ENCODE peak calls at places on chromosomes 12 and 14, in nine cellular contexts. One of them, this sample, is unnamed.

GRCh38 chr12:51852404-51853137 is 4.1 kb upstream of the FIGNL2 start:
- DNase-seq in tibial artery: no peak
- DNase-seq in activated CD4-positive, alpha-beta T cell treated with anti-CD3 and anti-CD28 coated beads, Interleukin-2, amount 50 U/mL, for 24 hours: no peak
- DNase-seq in ureter: no peak
- DNase-seq in H7: peak; percentile 58
- DNase-seq in left ventricle myocardium inferior: no peak
- DNase-seq in cardiac muscle cell: no peak
- DNase-seq in HEK293T: no peak
- DNase-seq in nucleus accumbens: no peak
- DNase-seq in this sample: no peak

GRCh38 chr12:120914794-120915193 is 10.6 kb upstream of the SPPL3 start:
- DNase-seq in nucleus accumbens: no peak
- DNase-seq in ureter: no peak
- DNase-seq in tibial artery: no peak
- DNase-seq in left ventricle myocardium inferior: no peak
- DNase-seq in cardiac muscle cell: no peak
- DNase-seq in HEK293T: no peak
- DNase-seq in H7: no peak
- DNase-seq in activated CD4-positive, alpha-beta T cell treated with anti-CD3 and anti-CD28 coated beads, Interleukin-2, amount 50 U/mL, for 24 hours: no peak
- DNase-seq in this sample: no peak

GRCh38 chr14:89660183-89660582 is 243.2 kb upstream of the FOXN3 start:
- DNase-seq in left ventricle myocardium inferior: no peak
- DNase-seq in H7: no peak
- DNase-seq in HEK293T: no peak
- DNase-seq in nucleus accumbens: no peak
- DNase-seq in activated CD4-positive, alpha-beta T cell treated with anti-CD3 and anti-CD28 coated beads, Interleukin-2, amount 50 U/mL, for 24 hours: no peak
- DNase-seq in ureter: no peak
- DNase-seq in cardiac muscle cell: peak; percentile 39
- DNase-seq in tibial artery: no peak
- DNase-seq in this sample: no peak

GRCh38 chr12:92297932-92298681 is 152.5 kb upstream of the BTG1 start:
- DNase-seq in activated CD4-positive, alpha-beta T cell treated with anti-CD3 and anti-CD28 coated beads, Interleukin-2, amount 50 U/mL, for 24 hours: no peak
- DNase-seq in ureter: no peak
- DNase-seq in tibial artery: peak; percentile 33
- DNase-seq in nucleus accumbens: no peak
- DNase-seq in cardiac muscle cell: no peak
- DNase-seq in left ventricle myocardium inferior: no peak
- DNase-seq in HEK293T: no peak
- DNase-seq in H7: no peak
- DNase-seq in this sample: no peak

GRCh38 chr12:52608826-52609630 is 7.8 kb upstream of the KRT72 start:
- DNase-seq in H7: no peak
- DNase-seq in activated CD4-positive, alpha-beta T cell treated with anti-CD3 and anti-CD28 coated beads, Interleukin-2, amount 50 U/mL, for 24 hours: no peak
- DNase-seq in cardiac muscle cell: no peak
- DNase-seq in HEK293T: no peak
- DNase-seq in nucleus accumbens: no peak
- DNase-seq in tibial artery: no peak
- DNase-seq in ureter: peak; percentile 23
- DNase-seq in left ventricle myocardium inferior: no peak
- DNase-seq in this sample: no peak

GRCh38 chr12:27772328-27773049 is 7.5 kb upstream of the KLHL42 start:
- DNase-seq in H7: no peak
- DNase-seq in activated CD4-positive, alpha-beta T cell treated with anti-CD3 and anti-CD28 coated beads, Interleukin-2, amount 50 U/mL, for 24 hours: no peak
- DNase-seq in left ventricle myocardium inferior: no peak
- DNase-seq in HEK293T: no peak
- DNase-seq in nucleus accumbens: no peak
- DNase-seq in cardiac muscle cell: no peak
- DNase-seq in ureter: no peak
- DNase-seq in tibial artery: no peak
- DNase-seq in this sample: no peak

GRCh38 chr12:1836854-1837411 is 16.6 kb downstream of the LRTM2 start:
- DNase-seq in H7: peak; percentile 82
- DNase-seq in ureter: no peak
- DNase-seq in nucleus accumbens: peak; percentile 29
- DNase-seq in HEK293T: no peak
- DNase-seq in activated CD4-positive, alpha-beta T cell treated with anti-CD3 and anti-CD28 coated beads, Interleukin-2, amount 50 U/mL, for 24 hours: no peak
- DNase-seq in left ventricle myocardium inferior: no peak
- DNase-seq in tibial artery: no peak
- DNase-seq in cardiac muscle cell: no peak
- DNase-seq in this sample: no peak

GRCh38 chr12:106074706-106075392 is 63.9 kb downstream of the NUAK1 start:
- DNase-seq in H7: no peak
- DNase-seq in activated CD4-positive, alpha-beta T cell treated with anti-CD3 and anti-CD28 coated beads, Interleukin-2, amount 50 U/mL, for 24 hours: no peak
- DNase-seq in ureter: peak; percentile 61
- DNase-seq in tibial artery: no peak
- DNase-seq in HEK293T: peak; percentile 62
- DNase-seq in left ventricle myocardium inferior: no peak
- DNase-seq in cardiac muscle cell: peak; percentile 87
- DNase-seq in nucleus accumbens: no peak
- DNase-seq in this sample: no peak

GRCh38 chr12:45350861-45351260 is 135.0 kb downstream of the ANO6 start:
- DNase-seq in left ventricle myocardium inferior: no peak
- DNase-seq in HEK293T: no peak
- DNase-seq in ureter: no peak
- DNase-seq in nucleus accumbens: no peak
- DNase-seq in tibial artery: peak; percentile 52
- DNase-seq in cardiac muscle cell: no peak
- DNase-seq in H7: no peak
- DNase-seq in activated CD4-positive, alpha-beta T cell treated with anti-CD3 and anti-CD28 coated beads, Interleukin-2, amount 50 U/mL, for 24 hours: no peak
- DNase-seq in this sample: no peak